ENCODE peak calls at places on chromosome 10, in seven cellular contexts. H is psoas muscle, Q is lower lobe of right lung, P is suprapubic skin, N is AG04450, U is thoracic aorta, T is OCI-LY7. S is an unnamed sample.

GRCh38 chr10:78336402-78336791 is 302.7 kb downstream of the RPS24 start:
- DNase-seq in H (no peak), Q (no peak), P (no peak), N (peak; percentile 84), U (no peak), T (no peak), S (peak; percentile 9)

GRCh38 chr10:28555358-28555757 is 22.4 kb downstream of the WAC start:
- DNase-seq in H (no peak), Q (no peak), P (no peak), N (no peak), U (no peak), T (no peak), S (no peak)

GRCh38 chr10:15197276-15197675 is 28.8 kb upstream of the NMT2 start:
- DNase-seq in H (no peak), Q (no peak), P (no peak), N (no peak), U (no peak), T (no peak), S (no peak)

GRCh38 chr10:118595598-118596425 is at the start of gene PRLHR:
- DNase-seq in H (no peak), Q (no peak), P (no peak), N (no peak), U (no peak), T (no peak), S (peak; percentile 29)

GRCh38 chr10:126500866-126501265 is 112.6 kb upstream of the ADAM12 start:
- DNase-seq in H (no peak), Q (no peak), P (no peak), N (peak; percentile 27), U (no peak), T (no peak), S (no peak)

GRCh38 chr10:118256825-118257570 is 85.1 kb downstream of the FAM204A start:
- DNase-seq in H (no peak), Q (no peak), P (no peak), N (no peak), U (no peak), T (no peak), S (no peak)

GRCh38 chr10:86188326-86188725 is 178.3 kb downstream of the GRID1 start:
- DNase-seq in H (no peak), Q (no peak), P (peak; percentile 22), N (no peak), U (no peak), T (no peak), S (no peak)

GRCh38 chr10:14779053-14779649 is 4.5 kb upstream of the FAM107B start:
- DNase-seq in H (no peak), Q (no peak), P (no peak), N (peak; percentile 59), U (no peak), T (no peak), S (no peak)

DNA sequence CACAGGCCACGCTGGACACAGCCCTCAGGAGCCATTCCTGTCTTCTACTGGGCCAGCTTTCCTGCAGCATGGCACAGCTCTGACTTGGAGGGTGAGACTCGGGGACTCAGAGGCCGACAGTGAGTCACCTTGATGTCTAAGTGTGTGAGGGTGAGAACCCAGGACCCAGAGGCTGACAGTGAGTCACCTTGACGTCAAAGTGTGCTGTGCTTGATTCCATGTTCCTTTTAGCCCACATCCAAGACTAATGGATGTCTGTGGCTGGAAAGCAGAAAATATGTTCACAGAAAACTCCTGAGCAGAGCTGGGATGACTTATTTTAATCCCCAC is 6.0 kb upstream of the FAM170B start:
- DNase-seq in H (no peak), Q (no peak), P (no peak), N (peak; percentile 79), U (no peak), T (no peak), S (no peak)
- H3K27ac ChIP-seq in H (peak overlapping the region; percentile 30), Q (peak overlapping the region; percentile 65), P (peak overlapping the region; percentile 39), N (peak overlapping the region; percentile 96), U (peak overlapping the region; percentile 59), T (no peak overlapping the region), S (peak overlapping the region; percentile 62)

GRCh38 chr10:70032667-70033066 is 20.0 kb upstream of the MACROH2A2 start:
- DNase-seq in H (no peak), Q (no peak), P (no peak), N (no peak), U (no peak), T (no peak), S (no peak)
- TF ChIP-seq CTCF in H (no peak), Q (no peak), P (no peak), N (no peak), U (no peak), T (no peak), S (no peak)

DNA sequence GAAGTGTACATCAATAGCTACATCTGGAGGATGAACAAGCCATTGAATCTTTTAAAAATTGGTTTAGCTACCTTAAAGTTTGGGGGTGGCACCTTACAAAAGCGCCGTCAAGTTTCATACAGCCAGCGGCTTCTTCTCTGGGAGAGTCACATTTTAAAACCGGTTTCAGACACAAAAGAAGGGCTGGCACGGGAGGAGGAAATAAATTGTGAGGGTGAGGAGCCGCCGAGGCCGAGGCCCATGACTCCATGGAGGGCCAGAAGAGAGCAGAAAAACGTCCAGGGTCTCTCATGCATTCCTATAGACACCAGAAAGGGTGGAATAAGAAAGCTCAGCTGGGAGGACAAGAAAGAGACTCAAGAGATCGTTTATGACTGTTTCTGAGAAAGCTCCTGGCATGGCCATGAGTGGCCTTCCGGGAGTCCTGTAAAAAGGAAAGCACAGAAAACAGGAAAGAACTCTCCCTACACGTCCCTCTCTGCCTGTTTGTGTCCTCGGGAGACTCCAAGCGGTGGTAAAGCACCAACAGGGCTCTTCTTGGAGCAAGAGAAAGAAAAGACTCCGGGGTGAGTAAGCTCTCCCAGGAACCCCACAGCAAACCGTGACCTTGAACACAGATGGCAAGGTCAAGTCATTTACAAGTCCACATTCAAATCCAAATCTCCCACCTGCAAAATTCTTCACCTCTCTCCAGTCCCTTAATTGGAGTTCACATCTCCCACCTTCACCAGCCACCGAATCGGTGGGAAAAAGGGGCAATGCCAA is 1.8 kb downstream of the FRAT2 start:
- DNase-seq in H (peak; percentile 23), Q (no peak), P (no peak), N (peak; percentile 47), U (no peak), T (no peak), S (peak; percentile 50)
- H3K27ac ChIP-seq in H (peak overlapping the region; percentile 98), Q (peak overlapping the region; percentile 97), P (peak overlapping the region; percentile 98), N (peak overlapping the region; percentile 87), U (peak overlapping the region; percentile 53), T (no peak overlapping the region), S (peak overlapping the region; percentile 97)

DNA sequence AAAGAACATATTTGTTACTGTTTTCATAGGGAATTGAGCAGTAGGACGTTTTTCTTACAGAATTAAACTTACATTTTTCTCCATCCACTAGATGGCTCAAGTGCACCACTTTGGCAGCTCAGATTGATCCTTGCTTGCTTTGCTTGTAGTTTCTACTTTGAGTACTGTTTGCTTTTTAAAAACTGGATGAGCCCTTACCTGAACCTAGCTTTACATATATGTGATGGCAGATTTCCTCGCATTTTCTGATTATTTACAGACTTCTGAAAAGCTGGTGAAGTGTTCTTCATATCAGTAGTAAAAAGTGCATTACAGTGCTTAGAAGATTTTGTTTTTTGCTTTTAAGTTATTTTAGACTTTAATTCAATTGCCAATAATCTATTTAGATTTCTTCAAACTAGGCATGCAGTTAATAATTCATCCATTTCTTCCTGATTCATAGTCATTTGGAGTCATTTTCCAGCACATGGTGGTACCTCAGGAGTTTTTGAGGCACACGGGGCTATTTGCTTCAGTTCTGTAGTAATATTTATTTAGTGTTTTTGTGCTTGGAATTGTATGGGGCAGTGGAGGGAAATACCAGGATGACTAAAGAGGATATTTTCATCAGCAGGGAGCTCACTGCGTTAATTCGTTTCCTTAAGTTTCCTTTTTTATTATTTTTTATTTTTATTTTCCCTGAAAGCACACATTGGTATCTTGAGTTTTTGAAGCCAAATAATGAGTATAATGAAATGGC is 57.3 kb downstream of the MAPK8 start:
- DNase-seq in H (peak; percentile 12), Q (no peak), P (no peak), N (peak; percentile 51), U (no peak), T (peak; percentile 55), S (peak; percentile 28)
- TF ChIP-seq CTCF in H (peak; percentile 76), Q (peak; percentile 64), P (peak; percentile 24), N (peak; percentile 80), U (peak; percentile 49), T (peak; percentile 90), S (peak; percentile 78)

GRCh38 chr10:88332526-88333265 is 250.4 kb downstream of the RNLS start:
- DNase-seq in H (no peak), Q (no peak), P (no peak), N (no peak), U (no peak), T (peak; percentile 45), S (no peak)

GRCh38 chr10:88342733-88343310 is 240.3 kb downstream of the RNLS start:
- DNase-seq in H (no peak), Q (no peak), P (no peak), N (no peak), U (no peak), T (no peak), S (no peak)

GRCh38 chr10:88336316-88336715 is 246.8 kb downstream of the RNLS start:
- DNase-seq in H (no peak), Q (no peak), P (no peak), N (no peak), U (no peak), T (no peak), S (no peak)

GRCh38 chr10:88337134-88337533 is 246.0 kb downstream of the RNLS start:
- DNase-seq in H (no peak), Q (no peak), P (no peak), N (no peak), U (no peak), T (no peak), S (no peak)
- H3K27ac ChIP-seq in H (no peak overlapping the region), Q (no peak overlapping the region), P (no peak overlapping the region), N (no peak overlapping the region), U (no peak overlapping the region), T (no peak overlapping the region), S (no peak overlapping the region)